ENCODE peak calls at places on chromosomes 5 and 9, in six cellular contexts. W, D, Z, S, B and A are unnamed samples.

GRCh38 chr9:26463841-26464240 is 428.8 kb downstream of the CAAP1 start:
- DNase-seq in W (no peak), D (no peak), Z (no peak), S (no peak), B (no peak), A (no peak)

GRCh38 chr9:136609838-136610311 is 52.8 kb upstream of the EGFL7 start:
- DNase-seq in W (no peak), D (no peak), Z (no peak), S (no peak), B (no peak), A (no peak)

GRCh38 chr5:71830626-71831539 is 111.8 kb downstream of the CARTPT start:
- DNase-seq in W (no peak), D (no peak), Z (peak; percentile 65), S (peak; percentile 80), B (peak; percentile 57), A (no peak)

GRCh38 chr9:135887585-135888050 is 19.7 kb downstream of the CAMSAP1 start:
- DNase-seq in W (peak; percentile 58), D (peak; percentile 62), Z (no peak), S (no peak), B (no peak), A (no peak)

GRCh38 chr5:77642915-77643653 is 4.6 kb upstream of the OTP start:
- DNase-seq in W (no peak), D (no peak), Z (no peak), S (no peak), B (peak; percentile 54), A (no peak)

GRCh38 chr5:16609412-16609811 is 7.4 kb downstream of the RETREG1 start:
- DNase-seq in W (no peak), D (no peak), Z (no peak), S (no peak), B (no peak), A (no peak)

GRCh38 chr5:18465833-18466681 is 831.8 kb downstream of the TAF11L14 start:
- DNase-seq in W (no peak), D (no peak), Z (peak; percentile 88), S (peak; percentile 14), B (no peak), A (peak; percentile 49)

GRCh38 chr9:20208156-20208555 is 414.1 kb downstream of the MLLT3 start:
- DNase-seq in W (no peak), D (no peak), Z (no peak), S (no peak), B (no peak), A (no peak)

GRCh38 chr9:136957461-136957860 is 5.4 kb downstream of the LCN12 start:
- DNase-seq in W (no peak), D (no peak), Z (no peak), S (no peak), B (peak; percentile 2), A (no peak)

GRCh38 chr9:129702563-129702962 is 37.1 kb downstream of the PRRX2 start:
- DNase-seq in W (no peak), D (no peak), Z (peak; percentile 52), S (no peak), B (no peak), A (peak; percentile 61)

GRCh38 chr5:499233-500209 is 24.7 kb downstream of the SLC9A3 start:
- DNase-seq in W (no peak), D (no peak), Z (no peak), S (no peak), B (peak; percentile 53), A (no peak)

GRCh38 chr9:125405938-125406811 is 144.5 kb downstream of the GAPVD1 start:
- DNase-seq in W (no peak), D (no peak), Z (no peak), S (no peak), B (no peak), A (no peak)

GRCh38 chr5:14270212-14270702 is 127.1 kb downstream of the TRIO start:
- DNase-seq in W (no peak), D (no peak), Z (peak; percentile 32), S (peak; percentile 79), B (no peak), A (no peak)
- H3K27ac ChIP-seq in W (no peak overlapping the region), D (no peak overlapping the region), Z (no peak overlapping the region), S (peak overlapping the region; percentile 68), B (no peak overlapping the region), A (no peak overlapping the region)

GRCh38 chr5:173630724-173631365 is 14.4 kb upstream of the BOD1 start:
- DNase-seq in W (no peak), D (no peak), Z (no peak), S (no peak), B (no peak), A (no peak)
- H3K4me1 ChIP-seq in W (no peaks in the 10 kb centered on the region), D (no peaks in the 10 kb centered on the region), Z (no peaks in the 10 kb centered on the region), S (peaks cover 8% of the 10 kb centered on the region), B (no peaks in the 10 kb centered on the region), A (no peaks in the 10 kb centered on the region)

DNA sequence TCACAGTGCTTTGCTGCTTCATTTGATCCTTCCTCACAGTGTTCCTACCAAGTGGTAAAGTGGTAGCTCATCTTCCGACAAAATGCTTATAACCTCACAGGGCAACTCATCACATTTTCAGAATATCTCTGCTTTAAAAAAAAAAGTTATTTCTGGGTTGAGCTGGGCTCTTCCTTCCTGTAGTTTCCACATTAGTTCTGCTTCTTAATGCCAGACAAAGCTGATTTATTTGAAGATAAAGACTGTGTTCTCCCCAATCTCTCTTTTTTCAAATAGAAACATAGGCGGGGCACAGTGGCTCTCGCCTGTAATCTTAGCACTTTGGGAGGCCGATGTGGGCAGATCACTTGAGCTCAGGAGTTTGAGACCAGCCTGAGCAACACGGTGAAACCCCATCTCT is 273.1 kb downstream of the ACTL7B start:
- DNase-seq in W (no peak), D (no peak), Z (no peak), S (no peak), B (no peak), A (no peak)
- H3K27ac ChIP-seq in W (no peak overlapping the region), D (no peak overlapping the region), Z (no peak overlapping the region), S (no peak overlapping the region), B (no peak overlapping the region), A (no peak overlapping the region)

GRCh38 chr9:113482991-113483675 is 19.6 kb downstream of the RGS3 start:
- DNase-seq in W (no peak), D (no peak), Z (no peak), S (no peak), B (no peak), A (no peak)

GRCh38 chr9:113485761-113486115 is 22.2 kb downstream of the RGS3 start:
- DNase-seq in W (no peak), D (no peak), Z (no peak), S (no peak), B (no peak), A (no peak)

GRCh38 chr9:113483676-113484257 is 20.2 kb downstream of the RGS3 start:
- DNase-seq in W (no peak), D (no peak), Z (no peak), S (no peak), B (no peak), A (no peak)

GRCh38 chr9:113482341-113482740 is 18.8 kb downstream of the RGS3 start:
- DNase-seq in W (no peak), D (no peak), Z (no peak), S (no peak), B (no peak), A (peak; percentile 29)

GRCh38 chr9:113484258-113484730 is 20.8 kb downstream of the RGS3 start:
- DNase-seq in W (no peak), D (no peak), Z (no peak), S (peak; percentile 76), B (peak; percentile 93), A (peak; percentile 33)
- H3K4me1 ChIP-seq in W (peaks cover 6% of the 10 kb centered on the region), D (peaks cover 5% of the 10 kb centered on the region), Z (no peaks in the 10 kb centered on the region), S (peaks cover 58% of the 10 kb centered on the region), B (no peaks in the 10 kb centered on the region), A (no peaks in the 10 kb centered on the region)

GRCh38 chr5:38832810-38833209 is 13.0 kb upstream of the OSMR start:
- DNase-seq in W (no peak), D (no peak), Z (no peak), S (no peak), B (no peak), A (no peak)
- H3K27ac ChIP-seq in W (no peak overlapping the region), D (no peak overlapping the region), Z (no peak overlapping the region), S (no peak overlapping the region), B (no peak overlapping the region), A (no peak overlapping the region)

GRCh38 chr5:178208540-178209227 is 4.4 kb downstream of the HNRNPAB start:
- DNase-seq in W (no peak), D (no peak), Z (no peak), S (no peak), B (no peak), A (no peak)

GRCh38 chr5:178210073-178210526 is 5.8 kb downstream of the HNRNPAB start:
- DNase-seq in W (no peak), D (no peak), Z (no peak), S (no peak), B (peak; percentile 62), A (peak; percentile 47)

GRCh38 chr5:178211095-178212048 is 7.0 kb downstream of the HNRNPAB start:
- DNase-seq in W (no peak), D (no peak), Z (no peak), S (no peak), B (no peak), A (peak; percentile 49)

GRCh38 chr5:178207917-178208280 is 3.6 kb downstream of the HNRNPAB start:
- DNase-seq in W (no peak), D (no peak), Z (no peak), S (no peak), B (no peak), A (no peak)

DNA sequence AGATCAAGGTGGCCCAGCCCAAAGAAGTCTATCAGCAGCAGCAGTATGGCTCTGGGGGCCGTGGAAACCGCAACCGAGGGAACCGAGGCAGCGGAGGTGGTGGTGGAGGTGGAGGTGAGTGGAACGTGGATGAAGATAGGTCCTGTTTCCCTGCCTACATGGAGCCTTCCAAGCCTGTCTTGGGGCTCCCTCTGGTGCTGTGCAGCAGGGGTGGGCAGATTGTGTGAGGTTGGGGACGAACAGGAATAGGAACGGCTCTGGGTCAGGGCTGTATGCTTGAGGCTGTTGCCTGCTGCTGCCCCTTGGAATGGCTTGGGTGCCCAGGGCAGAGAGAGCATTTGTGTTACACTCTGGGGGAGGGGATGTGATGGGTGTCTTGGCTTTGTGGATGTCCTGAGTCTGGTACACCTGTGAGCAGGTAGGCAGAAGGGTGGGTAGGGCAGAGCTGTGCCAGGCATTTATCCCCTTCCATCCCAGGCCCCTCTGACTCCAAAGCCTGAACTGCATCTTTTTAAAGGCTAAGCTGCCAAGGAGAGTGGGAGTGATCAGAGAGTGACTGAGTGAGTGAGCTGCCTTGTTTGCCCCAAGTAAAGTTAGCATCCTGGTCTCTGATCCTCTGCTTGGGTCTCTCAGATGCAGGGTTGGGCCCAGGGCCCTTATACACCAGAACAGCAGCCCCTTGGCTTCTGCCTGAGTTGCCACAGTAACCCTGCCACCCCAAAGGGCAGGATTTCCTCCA is 5.2 kb downstream of the HNRNPAB start:
- DNase-seq in W (no peak), D (no peak), Z (no peak), S (no peak), B (peak; percentile 37), A (peak; percentile 42)
- H3K4me1 ChIP-seq in W (peaks cover 28% of the 10 kb centered on the region), D (peaks cover 32% of the 10 kb centered on the region), Z (no peaks in the 10 kb centered on the region), S (peaks cover 34% of the 10 kb centered on the region), B (peaks cover 6% of the 10 kb centered on the region), A (peaks cover 72% of the 10 kb centered on the region)

GRCh38 chr5:38738898-38739743 is 106.7 kb upstream of the OSMR start:
- DNase-seq in W (no peak), D (no peak), Z (no peak), S (no peak), B (no peak), A (no peak)
- H3K27ac ChIP-seq in W (no peak overlapping the region), D (no peak overlapping the region), Z (no peak overlapping the region), S (no peak overlapping the region), B (no peak overlapping the region), A (no peak overlapping the region)